ENCODE peak calls at places on chromosomes 4 and X, in five cellular contexts. E is activated CD8-positive, alpha-beta memory T cell treated with anti-CD3 and anti-CD28 coated beads, Interleukin-2, amount 50 U/mL, for 48 hours; R is aorta; I is fibroblast of mammary gland; A is endodermal cell. J is an unnamed sample.

GRCh38 chr4:76623217-76624060 is 188.4 kb downstream of the SHROOM3 start:
- DNase-seq in E (no peak), R (no peak), I (no peak), A (no peak), J (no peak)

GRCh38 chrX:20089845-20090244 is 26.9 kb downstream of the MAP7D2 start:
- DNase-seq in E (no peak), R (no peak), I (no peak), A (no peak), J (no peak)

GRCh38 chr4:61086357-61086756 is 113.8 kb upstream of the ADGRL3 start:
- DNase-seq in E (no peak), R (no peak), I (no peak), A (no peak), J (no peak)

GRCh38 chr4:148515248-148515647 is 73.0 kb upstream of the NR3C2 start:
- DNase-seq in E (no peak), R (no peak), I (peak; percentile 54), A (no peak), J (no peak)

GRCh38 chr4:1050486-1051213 is 39.2 kb downstream of the FGFRL1 start:
- DNase-seq in E (peak; percentile 55), R (peak; percentile 48), I (no peak), A (peak; percentile 93), J (peak; percentile 56)

GRCh38 chr4:110628321-110629213 is 5.7 kb upstream of the PITX2 start:
- DNase-seq in E (no peak), R (no peak), I (no peak), A (peak; percentile 80), J (no peak)

GRCh38 chrX:45295587-45295986 is 94.9 kb upstream of the DIPK2B start:
- DNase-seq in E (no peak), R (no peak), I (peak; percentile 60), A (no peak), J (no peak)

GRCh38 chr4:37389369-37389765 is 144.8 kb downstream of the NWD2 start:
- DNase-seq in E (no peak), R (no peak), I (no peak), A (peak; percentile 54), J (no peak)

GRCh38 chrX:101291204-101291603 is at the start of gene TAF7L:
- DNase-seq in E (no peak), R (no peak), I (peak; percentile 3), A (no peak), J (no peak)

GRCh38 chrX:70998402-70999027 is 67.6 kb upstream of the SLC7A3 start:
- DNase-seq in E (no peak), R (no peak), I (peak; percentile 46), A (peak; percentile 67), J (no peak)

GRCh38 chr4:159358226-159358625 is 255.3 kb downstream of the RAPGEF2 start:
- DNase-seq in E (no peak), R (no peak), I (peak; percentile 86), A (no peak), J (no peak)

GRCh38 chrX:29687687-29688086 is 527.7 kb upstream of the MAGEB2 start:
- DNase-seq in E (no peak), R (no peak), I (peak; percentile 69), A (no peak), J (no peak)

J was measured in Right ventricle myocardium inferior.